ENCODE peak calls at places on chromosome 19, in nine cellular contexts. B, L, O, M, U, H, K, S and X are unnamed samples.
A peak's percentile ranks its signal among the peaks of the same experiment; 100 is the strongest.

GRCh38 chr19:7769171-7769570 is 6.1 kb downstream of the CLEC4M start:
- DNase-seq in B (no peak), L (no peak), O (no peak), M (no peak), U (no peak), H (no peak), K (no peak), S (no peak), X (no peak)

GRCh38 chr19:48171584-48172170 is 1.2 kb downstream of the ZSWIM9 start:
- DNase-seq in B (no peak), L (peak; percentile 43), O (peak; percentile 16), M (no peak), U (no peak), H (no peak), K (no peak), S (no peak), X (peak; percentile 85)

GRCh38 chr19:40512473-40513344 is 45.9 kb downstream of the SPTBN4 start:
- DNase-seq in B (peak; percentile 27), L (no peak), O (no peak), M (no peak), U (no peak), H (no peak), K (no peak), S (no peak), X (no peak)

GRCh38 chr19:7632340-7633203 is 947 bp downstream of the PCP2 start:
- DNase-seq in B (no peak), L (no peak), O (no peak), M (no peak), U (no peak), H (no peak), K (no peak), S (no peak), X (no peak)

GRCh38 chr19:33507021-33507956 is 14.3 kb downstream of the PEPD start:
- DNase-seq in B (no peak), L (no peak), O (no peak), M (no peak), U (no peak), H (peak; percentile 47), K (no peak), S (no peak), X (peak; percentile 65)

GRCh38 chr19:34094960-34095359 is 77.3 kb upstream of the LSM14A start:
- DNase-seq in B (no peak), L (no peak), O (no peak), M (no peak), U (no peak), H (no peak), K (no peak), S (no peak), X (no peak)

GRCh38 chr19:41320185-41320518 is 10.2 kb downstream of the CCDC97 start:
- DNase-seq in B (no peak), L (no peak), O (no peak), M (no peak), U (no peak), H (no peak), K (no peak), S (no peak), X (no peak)

GRCh38 chr19:12789098-12789903 is 2.0 kb upstream of the JUNB start:
- DNase-seq in B (no peak), L (no peak), O (no peak), M (peak; percentile 62), U (no peak), H (peak; percentile 28), K (no peak), S (no peak), X (no peak)

GRCh38 chr19:4362871-4363545 is 19.6 kb downstream of the MPND start:
- DNase-seq in B (no peak), L (no peak), O (no peak), M (no peak), U (no peak), H (no peak), K (no peak), S (no peak), X (peak; percentile 74)

GRCh38 chr19:16591803-16592556 is 19.8 kb upstream of the SLC35E1 start:
- DNase-seq in B (no peak), L (no peak), O (no peak), M (no peak), U (no peak), H (no peak), K (no peak), S (no peak), X (no peak)

GRCh38 chr19:10238172-10238783 is 7.1 kb upstream of the S1PR2 start:
- DNase-seq in B (peak; percentile 31), L (no peak), O (peak; percentile 81), M (peak; percentile 58), U (no peak), H (no peak), K (no peak), S (no peak), X (no peak)

GRCh38 chr19:35295792-35296462 is 4.0 kb downstream of the MAG start:
- DNase-seq in B (no peak), L (no peak), O (no peak), M (no peak), U (no peak), H (no peak), K (no peak), S (no peak), X (peak; percentile 91)

GRCh38 chr19:50555447-50556235 is 12.6 kb downstream of the LRRC4B start:
- DNase-seq in B (no peak), L (no peak), O (no peak), M (no peak), U (no peak), H (no peak), K (no peak), S (no peak), X (no peak)

GRCh38 chr19:4988770-4989251 is 19.9 kb downstream of the KDM4B start:
- DNase-seq in B (no peak), L (no peak), O (no peak), M (peak; percentile 85), U (no peak), H (no peak), K (no peak), S (no peak), X (no peak)

GRCh38 chr19:29806098-29806866 is 5.5 kb upstream of the CCNE1 start:
- DNase-seq in B (no peak), L (no peak), O (peak; percentile 82), M (no peak), U (no peak), H (no peak), K (no peak), S (no peak), X (peak; percentile 66)
- TF ChIP-seq POLR2A in B (no peak), L (no peak), O (no peak), M (no peak), U (no peak), H (no peak), K (no peak), S (no peak), X (no peak)

GRCh38 chr19:27815985-27816384 is 1397.0 kb downstream of the UQCRFS1 start:
- DNase-seq in B (no peak), L (no peak), O (no peak), M (no peak), U (no peak), H (no peak), K (no peak), S (no peak), X (no peak)
- H3K4me1 ChIP-seq in B (no peaks in the 10 kb centered on the region), L (no peaks in the 10 kb centered on the region), O (no peaks in the 10 kb centered on the region), M (no peaks in the 10 kb centered on the region), U (no peaks in the 10 kb centered on the region), H (no peaks in the 10 kb centered on the region), K (no peaks in the 10 kb centered on the region), S (no peaks in the 10 kb centered on the region), X (no peaks in the 10 kb centered on the region)

DNA sequence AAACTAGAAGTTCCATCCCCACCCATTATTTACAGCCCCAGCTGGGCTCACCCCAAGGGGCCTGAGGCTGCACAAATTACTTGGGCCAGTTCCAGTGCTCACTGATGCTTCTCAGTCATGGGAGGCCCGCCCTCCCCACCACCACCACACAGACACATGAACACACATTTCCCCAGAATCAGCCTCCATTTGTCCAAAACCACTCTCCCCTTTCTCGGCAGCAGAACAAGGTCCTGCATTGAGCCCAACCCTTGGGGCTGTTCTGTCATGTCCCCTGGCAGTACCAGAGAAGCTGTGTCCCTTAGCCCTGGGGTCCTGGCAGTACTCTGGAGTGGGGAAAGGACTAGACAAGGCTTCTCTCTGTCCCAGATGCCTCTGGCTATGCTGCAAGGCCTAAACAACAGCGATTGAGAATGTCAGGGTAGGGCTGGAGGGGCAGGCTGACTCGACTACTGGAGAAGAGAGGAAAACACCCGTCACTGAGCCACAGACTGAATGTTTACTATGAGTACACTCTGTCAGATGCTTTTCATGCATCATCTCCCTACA is 21.8 kb downstream of the SAMD4B start:
- DNase-seq in B (no peak), L (no peak), O (no peak), M (no peak), U (no peak), H (no peak), K (no peak), S (no peak), X (no peak)
- H3K27ac ChIP-seq in B (no peak overlapping the region), L (peak overlapping the region; percentile 22), O (peak overlapping the region; percentile 63), M (peak overlapping the region; percentile 33), U (no peak overlapping the region), H (no peak overlapping the region), K (peak overlapping the region; percentile 63), S (no peak overlapping the region), X (peak overlapping the region; percentile 48)

GRCh38 chr19:14385492-14385891 is 4.2 kb downstream of the ADGRE5 start:
- DNase-seq in B (no peak), L (no peak), O (no peak), M (no peak), U (no peak), H (no peak), K (no peak), S (no peak), X (peak; percentile 85)

GRCh38 chr19:14378890-14379289 is 2.4 kb upstream of the ADGRE5 start:
- DNase-seq in B (no peak), L (no peak), O (no peak), M (no peak), U (no peak), H (no peak), K (no peak), S (no peak), X (no peak)

GRCh38 chr19:14381689-14382474 is 638 bp downstream of the ADGRE5 start:
- DNase-seq in B (peak; percentile 57), L (no peak), O (no peak), M (peak; percentile 55), U (no peak), H (no peak), K (no peak), S (no peak), X (peak; percentile 89)

GRCh38 chr19:14383556-14383897 is 2.3 kb downstream of the ADGRE5 start:
- DNase-seq in B (no peak), L (no peak), O (no peak), M (peak; percentile 55), U (no peak), H (no peak), K (no peak), S (no peak), X (no peak)

DNA sequence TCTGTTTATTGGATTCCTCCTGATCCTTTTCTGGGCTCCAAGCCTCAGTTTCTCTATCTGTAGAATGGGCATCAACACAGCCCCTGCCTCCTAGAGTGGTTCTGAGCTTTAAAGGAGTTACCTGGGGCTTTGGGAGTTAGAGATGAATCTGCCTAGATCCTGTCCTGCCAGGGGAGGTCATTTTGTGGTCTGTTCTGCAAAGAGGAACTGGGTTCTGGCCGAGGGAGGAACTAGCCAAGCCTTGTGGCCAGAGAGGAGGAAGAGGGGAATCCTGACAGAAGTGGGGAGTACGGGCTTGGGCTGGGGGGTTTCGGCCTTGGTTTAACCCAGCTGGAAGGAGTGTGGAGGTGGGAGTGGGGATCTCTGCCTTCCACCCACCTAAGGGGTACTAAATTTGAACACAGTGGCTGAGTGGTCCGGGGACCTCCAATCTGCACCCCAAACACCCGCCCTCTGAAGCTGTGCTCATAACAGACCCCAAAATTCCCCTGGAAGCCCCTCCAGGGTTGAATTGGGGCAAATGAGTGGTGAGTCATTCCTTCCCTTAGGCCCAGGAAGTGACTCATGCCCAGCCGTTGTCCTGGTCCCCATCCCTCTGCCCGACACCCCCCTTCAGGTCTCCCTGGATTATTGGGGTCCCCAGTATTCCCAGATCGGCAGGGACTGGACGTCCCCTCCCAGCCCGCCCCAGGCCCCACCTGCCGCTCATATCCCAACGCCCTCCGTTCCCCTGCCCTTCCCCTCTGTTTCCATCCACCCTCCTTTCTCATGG is 2.8 kb downstream of the ADGRE5 start:
- DNase-seq in B (no peak), L (no peak), O (no peak), M (peak; percentile 73), U (no peak), H (no peak), K (no peak), S (no peak), X (no peak)
- TF ChIP-seq POLR2A in B (no peak), L (no peak), O (no peak), M (no peak), U (peak; percentile 58), H (no peak), K (no peak), S (no peak), X (no peak)